ENCODE peak calls at places on chromosomes 3 and 15, in four cellular contexts. T is thoracic aorta, Z is mesendoderm, Y is right cardiac atrium. O is an unnamed sample. For H3K27me3, the result is how much of the 10 kb centered on the place peaks cover.

GRCh38 chr3:171001957-171002694 is 24.4 kb downstream of the SLC2A2 start:
- DNase-seq in Y (no peak), Z (no peak), T (no peak), O (no peak)

GRCh38 chr15:63735449-63735848 is 98.3 kb downstream of the HERC1 start:
- DNase-seq in Z (no peak), T (no peak), Y (no peak), O (no peak)

GRCh38 chr15:46848704-46849103 is 868.6 kb upstream of the SEMA6D start:
- DNase-seq in Z (no peak), Y (no peak), T (no peak), O (no peak)

GRCh38 chr3:9399746-9400145 is 2.3 kb downstream of the SETD5 start:
- DNase-seq in T (peak), Z (peak), Y (peak), O (peak)

GRCh38 chr15:85831415-85832113 is 36.8 kb upstream of the KLHL25 start:
- DNase-seq in T (peak), Z (peak), Y (peak), O (peak)

GRCh38 chr3:114442251-114442650 is 148.4 kb downstream of the TIGIT start:
- DNase-seq in Z (no peak), Y (no peak), T (no peak), O (no peak)

GRCh38 chr3:188497021-188497420 is 343.1 kb downstream of the LPP start:
- DNase-seq in Z (peak), T (no peak), Y (no peak), O (no peak)

GRCh38 chr3:133747373-133747772 is 1.2 kb downstream of the TF start:
- DNase-seq in T (no peak), Y (no peak), Z (no peak), O (no peak)

GRCh38 chr15:100687532-100688215 is 85.3 kb downstream of the ASB7 start:
- DNase-seq in Y (no peak), T (no peak), Z (no peak), O (peak)

GRCh38 chr3:98013428-98014349 is 21.4 kb downstream of the GABRR3 start:
- DNase-seq in Y (no peak), Z (no peak), T (no peak), O (no peak)

GRCh38 chr3:183300996-183301562 is 48.0 kb downstream of the B3GNT5 start:
- DNase-seq in T (no peak), Z (no peak), Y (no peak), O (no peak)

GRCh38 chr3:15521573-15521965 is at the start of gene COLQ:
- DNase-seq in Y (peak), Z (peak), T (no peak), O (no peak)
- H3K4me3 ChIP-seq in Y (peak), Z (no peak), T (peak), O (peak)

GRCh38 chr3:13836658-13837587 is 42.9 kb downstream of the WNT7A start:
- DNase-seq in Y (no peak), Z (no peak), T (no peak), O (no peak)
- H3K27me3 ChIP-seq in Y (under half), Z (under half), T (under half), O (under half)

DNA sequence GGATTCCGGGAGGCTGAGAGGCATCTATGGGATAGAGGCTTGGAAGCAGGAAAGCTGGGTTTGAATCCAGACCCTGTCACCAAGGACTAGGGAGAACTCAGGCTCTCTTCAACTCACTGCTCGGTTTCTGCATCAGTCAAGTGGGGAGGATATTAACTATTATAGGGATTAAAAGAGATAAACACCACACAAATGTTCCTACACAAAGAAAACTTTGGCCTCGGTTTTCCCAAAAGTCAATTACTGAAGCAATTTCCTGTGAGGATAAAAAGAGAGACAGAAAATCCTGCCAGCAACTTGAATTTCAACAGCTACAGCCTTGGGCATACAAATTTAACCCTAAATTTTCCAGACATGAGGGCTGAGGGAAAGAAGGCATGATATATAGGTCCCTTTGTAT is 36.0 kb downstream of the ITGB5 start:
- DNase-seq in Y (no peak), Z (no peak), T (no peak), O (no peak)
- H3K4me3 ChIP-seq in Y (no peak), Z (no peak), T (peak), O (no peak)

GRCh38 chr3:49104427-49105291 is at the start of gene QARS1:
- DNase-seq in Y (peak), T (peak), Z (peak), O (peak)
- H3K27me3 ChIP-seq in Y (under half), T (under half), Z (under half), O (under half)